ENCODE peak calls at places on chromosomes 13 and 19, in seven cellular contexts. J is activated CD8-positive, alpha-beta T cell treated with anti-CD3 and anti-CD28 coated beads for 36 hours; D is body of pancreas; L is nephron progenitor cell; M is H9; U is ovary; B is CD8-positive, alpha-beta T cell. X is an unnamed sample.

GRCh38 chr13:79155883-79156282 is 250.2 kb downstream of the RBM26 start:
- DNase-seq in M (no peak), J (no peak), D (no peak), B (no peak), U (no peak), L (no peak), X (no peak)

GRCh38 chr13:31111136-31111535 is 50.6 kb downstream of the HSPH1 start:
- DNase-seq in L (no peak), M (no peak), U (no peak), B (no peak), D (no peak), J (no peak), X (no peak)

GRCh38 chr19:14149509-14149994 is 13.2 kb upstream of the ASF1B start:
- DNase-seq in L (no peak), U (peak; percentile 85), M (no peak), D (peak; percentile 34), B (peak; percentile 67), J (peak; percentile 61), X (no peak)

GRCh38 chr19:57465680-57466381 is 8.9 kb upstream of the VN1R1 start:
- DNase-seq in U (no peak), B (no peak), M (no peak), L (no peak), J (peak; percentile 46), D (no peak), X (peak; percentile 37)

GRCh38 chr13:100835695-100836094 is 161.1 kb upstream of the TMTC4 start:
- DNase-seq in B (no peak), M (no peak), U (no peak), L (no peak), J (no peak), D (no peak), X (no peak)

GRCh38 chr19:54014920-54015560 is 23.6 kb downstream of the CACNG6 start:
- DNase-seq in U (no peak), J (no peak), L (peak; percentile 33), M (no peak), B (no peak), D (no peak), X (no peak)

GRCh38 chr13:98549006-98549727 is 27.7 kb downstream of the STK24 start:
- DNase-seq in J (no peak), U (no peak), M (no peak), D (no peak), B (no peak), L (no peak), X (no peak)

GRCh38 chr19:33634361-33635091 is 12.8 kb downstream of the CHST8 start:
- DNase-seq in U (no peak), B (no peak), J (no peak), D (no peak), M (peak; percentile 14), L (no peak), X (no peak)

GRCh38 chr13:49711218-49711863 is 20.1 kb upstream of the EBPL start:
- DNase-seq in L (no peak), J (no peak), D (no peak), M (no peak), B (no peak), U (no peak), X (no peak)

GRCh38 chr19:45955905-45956608 is 17.6 kb downstream of the NOVA2 start:
- DNase-seq in M (no peak), J (no peak), U (no peak), B (no peak), D (peak; percentile 23), L (no peak), X (no peak)

GRCh38 chr19:37986048-37986750 is 79.2 kb downstream of the SIPA1L3 start:
- DNase-seq in J (no peak), U (no peak), L (no peak), B (no peak), M (no peak), D (no peak), X (no peak)

GRCh38 chr19:32464279-32464678 is 58.7 kb downstream of the DPY19L3 start:
- DNase-seq in U (no peak), M (no peak), J (no peak), B (no peak), D (no peak), L (no peak), X (no peak)
- TF ChIP-seq CTCF in U (no peak), M (peak; percentile 44), J (peak; percentile 48), B (no peak), D (no peak), L (no peak), X (no peak)

DNA sequence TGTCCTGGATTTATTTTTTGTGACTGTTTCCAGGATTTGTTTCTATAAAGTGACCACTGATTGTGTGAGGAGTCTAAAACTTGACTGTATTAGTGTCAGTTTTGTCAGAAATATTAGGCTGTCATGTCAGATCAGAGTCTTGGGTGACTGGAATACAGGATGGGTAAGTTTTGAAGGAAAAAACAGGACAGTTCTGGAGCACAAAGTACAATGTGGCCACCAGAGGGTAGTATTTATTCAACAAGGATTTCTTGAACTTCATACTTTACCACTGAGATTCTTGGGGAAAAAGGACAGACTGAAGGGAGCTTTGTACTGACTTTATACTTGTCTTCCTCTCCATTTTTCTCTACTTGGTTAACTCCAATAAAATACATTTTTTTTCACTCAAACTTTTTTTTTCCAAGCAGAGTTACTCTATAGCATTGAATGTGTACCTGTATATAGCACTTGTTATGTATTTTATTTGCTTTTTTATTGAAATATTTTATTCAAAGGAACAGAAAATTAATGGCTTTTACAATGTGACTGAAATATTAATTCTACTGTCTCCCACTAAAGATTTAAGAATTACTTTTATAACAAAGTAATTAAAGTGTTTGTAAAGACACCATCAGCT is 51.1 kb downstream of the LMO7 start:
- DNase-seq in L (no peak), M (no peak), U (no peak), D (no peak), B (no peak), J (no peak), X (no peak)
- TF ChIP-seq CTCF in L (peak; percentile 52), M (peak; percentile 72), U (no peak), D (peak; percentile 16), B (no peak), J (peak; percentile 47), X (peak; percentile 11)

GRCh38 chr19:42466521-42467436 is 24.0 kb upstream of the CXCL17 start:
- DNase-seq in J (no peak), M (no peak), U (no peak), L (no peak), D (no peak), B (no peak), X (peak; percentile 31)

GRCh38 chr19:42468273-42468796 is 25.6 kb upstream of the CXCL17 start:
- DNase-seq in L (no peak), J (no peak), B (no peak), U (no peak), D (no peak), M (no peak), X (no peak)

GRCh38 chr19:42469311-42470239 is 26.8 kb upstream of the CXCL17 start:
- DNase-seq in D (no peak), B (no peak), L (no peak), U (no peak), J (peak; percentile 73), M (no peak), X (no peak)

GRCh38 chr19:42467437-42467760 is 24.7 kb upstream of the CXCL17 start:
- DNase-seq in J (peak; percentile 34), U (no peak), L (no peak), B (no peak), D (no peak), M (no peak), X (no peak)

DNA sequence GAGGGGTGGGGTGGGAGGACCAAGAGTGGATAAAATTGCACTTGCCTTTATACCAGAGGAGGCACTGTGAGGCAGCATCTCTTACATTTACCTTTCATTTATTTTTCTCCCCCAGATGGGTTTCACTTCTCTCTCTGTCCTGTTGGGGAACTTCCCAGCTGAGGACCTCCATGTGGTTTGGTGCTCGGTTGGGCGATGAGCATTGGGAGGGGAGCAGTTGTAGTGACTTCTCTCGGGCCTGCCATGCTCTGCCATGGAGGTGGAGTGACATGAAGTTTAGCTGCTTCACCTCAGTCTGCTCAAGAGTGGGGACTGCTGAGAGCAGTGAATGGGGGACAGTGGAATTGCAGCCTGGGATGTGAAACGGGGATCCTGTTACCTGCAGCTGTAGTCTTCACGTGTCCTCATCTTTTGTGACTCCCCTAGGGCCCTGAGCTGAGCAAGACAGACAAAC is 23.1 kb upstream of the CXCL17 start:
- DNase-seq in M (no peak), L (no peak), D (no peak), B (no peak), J (no peak), U (no peak), X (peak; percentile 83)
- TF ChIP-seq CTCF in M (peak; percentile 30), L (no peak), D (no peak), B (no peak), J (no peak), U (no peak), X (peak; percentile 34)

GRCh38 chr13:91384891-91385290 is 13.5 kb upstream of the GPC5 start:
- DNase-seq in J (no peak), M (no peak), U (no peak), D (no peak), L (no peak), B (no peak), X (no peak)

GRCh38 chr13:91383836-91384235 is 14.6 kb upstream of the GPC5 start:
- DNase-seq in M (no peak), J (no peak), L (no peak), B (no peak), D (no peak), U (no peak), X (no peak)

DNA sequence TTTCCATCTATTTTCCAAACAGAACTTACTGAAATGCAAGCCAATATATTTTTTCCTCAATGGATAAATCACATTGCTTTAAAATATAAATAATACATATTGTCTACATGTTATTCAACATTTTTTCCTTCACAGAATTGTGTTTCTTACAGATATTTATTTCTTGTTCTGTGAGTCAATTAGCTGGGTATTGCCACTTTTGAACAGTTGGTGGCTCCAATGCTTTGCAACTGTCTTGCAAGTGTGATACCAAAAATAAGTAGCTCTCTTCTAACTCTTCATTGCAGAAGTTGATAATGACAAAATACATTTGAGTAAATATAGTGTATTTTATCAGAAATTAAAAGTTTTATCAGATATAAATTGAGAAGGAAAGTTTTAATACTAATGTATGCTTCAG is 17.1 kb upstream of the GPC5 start:
- DNase-seq in M (no peak), B (no peak), D (no peak), J (no peak), L (no peak), U (no peak), X (no peak)
- TF ChIP-seq CTCF in M (peak; percentile 56), B (no peak), D (no peak), J (no peak), L (peak; percentile 49), U (no peak), X (peak; percentile 18)

GRCh38 chr19:1308718-1309117 is 23.0 kb downstream of the EFNA2 start:
- DNase-seq in L (no peak), D (no peak), U (no peak), B (no peak), M (no peak), J (no peak), X (no peak)
- TF ChIP-seq CTCF in L (no peak), D (no peak), U (no peak), B (no peak), M (no peak), J (no peak), X (no peak)

GRCh38 chr13:109150691-109151090 is 521.3 kb downstream of the MYO16 start:
- DNase-seq in L (no peak), B (no peak), D (no peak), J (no peak), U (no peak), M (no peak), X (no peak)
- TF ChIP-seq CTCF in L (no peak), B (no peak), D (no peak), J (no peak), U (no peak), M (no peak), X (no peak)

X was measured in GM13976.